ENCODE peak calls at places on chromosomes 3 and 15, in four cellular contexts. One of them, this sample, is unnamed.

GRCh38 chr15:70100495-70101331 is 3.0 kb upstream of the TLE3 start:
- DNase-seq in mucosa of descending colon: peak
- DNase-seq in GM12865: peak
- DNase-seq in IMR-90: peak
- DNase-seq in this sample: peak

GRCh38 chr3:72938471-72939265 is 50.8 kb downstream of the GXYLT2 start:
- DNase-seq in mucosa of descending colon: peak
- DNase-seq in GM12865: peak
- DNase-seq in IMR-90: peak
- DNase-seq in this sample: peak

GRCh38 chr15:49135342-49135857 is 20.0 kb downstream of the COPS2 start:
- DNase-seq in mucosa of descending colon: no peak
- DNase-seq in GM12865: no peak
- DNase-seq in IMR-90: peak
- DNase-seq in this sample: no peak

GRCh38 chr15:87215100-87215499 is 1041.4 kb downstream of the NTRK3 start:
- DNase-seq in mucosa of descending colon: no peak
- DNase-seq in GM12865: no peak
- DNase-seq in IMR-90: no peak
- DNase-seq in this sample: no peak

GRCh38 chr3:104596551-104596950 is 770.2 kb upstream of the ALCAM start:
- DNase-seq in mucosa of descending colon: peak
- DNase-seq in GM12865: peak
- DNase-seq in IMR-90: peak
- DNase-seq in this sample: peak

GRCh38 chr3:149535395-149535685 is 60.8 kb downstream of the TM4SF4 start:
- DNase-seq in mucosa of descending colon: no peak
- DNase-seq in GM12865: no peak
- DNase-seq in IMR-90: no peak
- DNase-seq in this sample: no peak

GRCh38 chr3:41338276-41338675 is 139.0 kb downstream of the CTNNB1 start:
- DNase-seq in mucosa of descending colon: no peak
- DNase-seq in GM12865: no peak
- DNase-seq in IMR-90: peak
- DNase-seq in this sample: no peak

GRCh38 chr3:71650372-71650771 is 66.8 kb upstream of the FOXP1 start:
- DNase-seq in mucosa of descending colon: no peak
- DNase-seq in GM12865: no peak
- DNase-seq in IMR-90: no peak
- DNase-seq in this sample: no peak

GRCh38 chr15:61228025-61228901 is 839 bp downstream of the RORA start:
- DNase-seq in mucosa of descending colon: peak
- DNase-seq in GM12865: no peak
- DNase-seq in IMR-90: peak
- DNase-seq in this sample: no peak

GRCh38 chr15:53834214-53834613 is 74.8 kb upstream of the WDR72 start:
- DNase-seq in mucosa of descending colon: no peak
- DNase-seq in GM12865: no peak
- DNase-seq in IMR-90: no peak
- DNase-seq in this sample: no peak

GRCh38 chr3:65641041-65641440 is 397.7 kb downstream of the MAGI1 start:
- DNase-seq in mucosa of descending colon: no peak
- DNase-seq in GM12865: no peak
- DNase-seq in IMR-90: no peak
- DNase-seq in this sample: no peak

GRCh38 chr3:127226946-127227842 is 34.3 kb downstream of the PRR23E start:
- DNase-seq in mucosa of descending colon: no peak
- DNase-seq in GM12865: no peak
- DNase-seq in IMR-90: no peak
- DNase-seq in this sample: peak

GRCh38 chr3:16467368-16467767 is 46.1 kb downstream of the RFTN1 start:
- DNase-seq in mucosa of descending colon: no peak
- DNase-seq in GM12865: peak
- DNase-seq in IMR-90: no peak
- DNase-seq in this sample: peak

GRCh38 chr3:137761099-137761562 is 3.0 kb upstream of the SOX14 start:
- DNase-seq in mucosa of descending colon: no peak
- DNase-seq in GM12865: no peak
- DNase-seq in IMR-90: no peak
- DNase-seq in this sample: no peak

GRCh38 chr3:113240841-113241240 is 29.5 kb downstream of the BOC start:
- DNase-seq in mucosa of descending colon: no peak
- DNase-seq in GM12865: no peak
- DNase-seq in IMR-90: no peak
- DNase-seq in this sample: no peak

GRCh38 chr3:113241292-113242033 is 30.1 kb downstream of the BOC start:
- DNase-seq in mucosa of descending colon: no peak
- DNase-seq in GM12865: no peak
- DNase-seq in IMR-90: peak
- DNase-seq in this sample: no peak

GRCh38 chr3:113243071-113243470 is 31.7 kb downstream of the BOC start:
- DNase-seq in mucosa of descending colon: no peak
- DNase-seq in GM12865: no peak
- DNase-seq in IMR-90: no peak
- DNase-seq in this sample: no peak

GRCh38 chr3:113243846-113244245 is 32.5 kb downstream of the BOC start:
- DNase-seq in mucosa of descending colon: no peak
- DNase-seq in GM12865: peak
- DNase-seq in IMR-90: no peak
- DNase-seq in this sample: no peak

DNA sequence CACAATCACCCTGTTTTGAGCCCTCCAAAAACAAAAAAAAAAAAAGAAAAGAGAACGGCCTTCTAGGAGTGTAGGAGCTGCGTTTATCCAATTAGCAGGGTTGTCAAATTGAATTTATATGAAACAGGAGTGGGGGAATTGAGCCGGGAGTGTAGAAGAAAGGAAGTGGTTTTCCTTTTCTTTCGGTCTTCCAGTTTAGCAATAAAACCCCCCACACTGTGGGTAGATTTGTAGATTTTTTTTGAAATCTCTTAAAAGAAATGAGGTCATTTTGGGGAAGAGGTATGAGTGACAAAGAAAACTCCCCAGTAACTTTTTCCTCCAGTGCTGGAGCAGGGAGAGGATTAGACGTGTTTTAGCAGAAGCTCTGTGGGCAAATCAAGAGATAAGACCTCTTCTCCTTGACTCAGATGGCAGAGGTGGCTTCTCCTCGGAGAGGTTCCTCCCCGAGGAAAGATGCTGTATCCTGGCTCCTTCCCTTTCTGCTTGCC is 30.8 kb downstream of the BOC start:
- DNase-seq in mucosa of descending colon: no peak
- DNase-seq in GM12865: no peak
- DNase-seq in IMR-90: peak
- DNase-seq in this sample: peak
- H3K4me3 ChIP-seq in mucosa of descending colon: no peak
- H3K4me3 ChIP-seq in GM12865: no peak
- H3K4me3 ChIP-seq in IMR-90: no peak
- H3K4me3 ChIP-seq in this sample: no peak

DNA sequence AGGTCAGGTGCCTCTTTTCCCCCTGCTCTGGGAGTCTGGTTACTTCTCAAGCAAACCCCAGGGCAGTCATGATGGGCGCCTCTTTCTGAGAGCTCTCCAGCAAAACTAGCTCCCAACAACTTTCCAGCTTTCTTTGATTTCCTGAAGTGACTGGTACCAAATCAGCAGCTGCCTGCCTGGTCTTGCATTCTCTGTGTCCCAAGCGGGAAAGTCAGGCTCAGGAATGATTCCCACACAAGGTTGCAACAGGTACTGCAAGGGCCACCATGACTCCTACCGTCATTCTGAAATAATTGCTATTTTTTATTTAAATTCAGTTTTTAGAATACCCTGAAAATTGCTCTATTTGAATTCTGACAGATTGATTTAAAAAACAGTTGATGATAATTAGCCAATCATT is 658.7 kb downstream of the SQOR start:
- DNase-seq in mucosa of descending colon: no peak
- DNase-seq in GM12865: no peak
- DNase-seq in IMR-90: no peak
- DNase-seq in this sample: no peak
- H3K4me3 ChIP-seq in mucosa of descending colon: no peak
- H3K4me3 ChIP-seq in GM12865: no peak
- H3K4me3 ChIP-seq in IMR-90: no peak
- H3K4me3 ChIP-seq in this sample: no peak

GRCh38 chr3:44179251-44179650 is 62.4 kb upstream of the TOPAZ1 start:
- DNase-seq in mucosa of descending colon: no peak
- DNase-seq in GM12865: no peak
- DNase-seq in IMR-90: no peak
- DNase-seq in this sample: no peak

GRCh38 chr3:44186712-44187111 is 55.0 kb upstream of the TOPAZ1 start:
- DNase-seq in mucosa of descending colon: no peak
- DNase-seq in GM12865: peak
- DNase-seq in IMR-90: no peak
- DNase-seq in this sample: no peak

GRCh38 chr3:44185396-44185915 is 56.2 kb upstream of the TOPAZ1 start:
- DNase-seq in mucosa of descending colon: no peak
- DNase-seq in GM12865: no peak
- DNase-seq in IMR-90: no peak
- DNase-seq in this sample: no peak

GRCh38 chr3:44186111-44186672 is 55.5 kb upstream of the TOPAZ1 start:
- DNase-seq in mucosa of descending colon: no peak
- DNase-seq in GM12865: no peak
- DNase-seq in IMR-90: no peak
- DNase-seq in this sample: no peak

DNA sequence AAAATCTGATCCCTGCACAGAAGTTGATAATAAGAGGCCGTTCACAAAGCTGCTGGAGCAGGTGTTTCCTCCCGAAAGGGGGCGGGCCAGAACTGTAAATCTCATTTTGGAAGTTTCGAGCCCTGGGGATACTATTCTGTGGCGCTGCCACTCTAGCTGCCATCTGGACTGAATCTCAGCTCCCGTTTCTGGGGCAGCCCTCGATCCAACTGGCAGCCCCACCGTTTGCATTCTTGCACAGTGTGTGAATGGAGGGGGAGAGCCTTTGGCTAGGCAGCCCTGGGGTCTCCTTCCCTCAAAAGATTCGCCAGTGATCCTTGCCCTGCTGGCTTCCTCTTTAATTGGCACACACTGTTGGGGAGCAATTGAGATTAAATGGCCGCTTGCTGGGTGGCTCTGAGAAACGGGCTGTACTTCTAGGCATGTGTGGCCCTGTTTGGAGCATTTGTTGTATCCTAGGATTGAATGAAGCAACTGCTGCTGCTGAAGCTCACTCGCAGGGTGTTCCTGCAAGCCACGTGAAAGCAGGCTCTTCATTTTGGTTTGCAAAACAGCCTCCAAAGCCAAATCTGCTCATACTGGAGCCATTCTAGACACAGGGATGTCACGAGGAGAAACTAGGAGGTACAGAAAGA is 57.2 kb upstream of the TOPAZ1 start:
- DNase-seq in mucosa of descending colon: peak
- DNase-seq in GM12865: peak
- DNase-seq in IMR-90: no peak
- DNase-seq in this sample: peak
- H3K4me3 ChIP-seq in mucosa of descending colon: no peak
- H3K4me3 ChIP-seq in GM12865: no peak
- H3K4me3 ChIP-seq in IMR-90: no peak
- H3K4me3 ChIP-seq in this sample: no peak

GRCh38 chr3:155602307-155602706 is 142.6 kb downstream of the PLCH1 start:
- DNase-seq in mucosa of descending colon: no peak
- DNase-seq in GM12865: no peak
- DNase-seq in IMR-90: no peak
- DNase-seq in this sample: no peak
- H3K4me3 ChIP-seq in mucosa of descending colon: no peak
- H3K4me3 ChIP-seq in GM12865: no peak
- H3K4me3 ChIP-seq in IMR-90: no peak
- H3K4me3 ChIP-seq in this sample: no peak

GRCh38 chr3:39154323-39155021 is 1.1 kb upstream of the CSRNP1 start:
- DNase-seq in mucosa of descending colon: no peak
- DNase-seq in GM12865: no peak
- DNase-seq in IMR-90: no peak
- DNase-seq in this sample: no peak
- H3K4me3 ChIP-seq in mucosa of descending colon: no peak
- H3K4me3 ChIP-seq in GM12865: no peak
- H3K4me3 ChIP-seq in IMR-90: no peak
- H3K4me3 ChIP-seq in this sample: no peak

GRCh38 chr3:12939137-12939536 is 97.8 kb upstream of the RPL32 start:
- DNase-seq in mucosa of descending colon: no peak
- DNase-seq in GM12865: no peak
- DNase-seq in IMR-90: no peak
- DNase-seq in this sample: no peak

GRCh38 chr3:12944413-12944812 is 103.0 kb upstream of the RPL32 start:
- DNase-seq in mucosa of descending colon: no peak
- DNase-seq in GM12865: no peak
- DNase-seq in IMR-90: no peak
- DNase-seq in this sample: no peak

GRCh38 chr3:12943124-12944021 is 102.0 kb upstream of the RPL32 start:
- DNase-seq in mucosa of descending colon: no peak
- DNase-seq in GM12865: no peak
- DNase-seq in IMR-90: no peak
- DNase-seq in this sample: no peak

GRCh38 chr3:12940854-12941253 is 99.5 kb upstream of the RPL32 start:
- DNase-seq in mucosa of descending colon: no peak
- DNase-seq in GM12865: no peak
- DNase-seq in IMR-90: no peak
- DNase-seq in this sample: no peak

DNA sequence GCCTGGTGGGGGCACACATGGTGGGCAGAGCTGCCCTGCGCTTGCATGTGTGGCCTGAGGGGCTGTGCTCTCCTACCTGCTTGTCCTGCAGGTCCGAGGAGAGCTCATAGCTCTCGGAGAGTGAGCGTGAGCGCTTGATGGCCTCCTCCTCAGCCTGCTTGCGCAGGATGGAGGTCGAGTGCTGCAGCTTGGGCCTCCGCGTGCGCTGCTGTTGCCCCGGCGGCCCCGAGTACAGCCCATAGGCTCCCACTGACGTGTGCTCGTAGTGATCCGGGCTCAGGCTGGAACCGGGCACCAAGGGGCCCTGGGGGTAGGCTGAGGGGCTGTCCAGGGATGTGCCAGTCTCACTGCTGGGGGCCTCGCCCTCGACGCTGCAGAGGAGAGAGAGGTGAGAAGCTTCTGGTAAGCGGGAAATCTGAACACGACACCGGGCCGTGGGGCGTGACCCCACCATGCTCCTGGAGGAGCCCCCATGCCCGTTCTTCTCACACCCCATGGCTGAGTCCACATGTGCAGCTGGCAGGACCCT is 100.2 kb upstream of the RPL32 start:
- DNase-seq in mucosa of descending colon: no peak
- DNase-seq in GM12865: no peak
- DNase-seq in IMR-90: no peak
- DNase-seq in this sample: no peak
- H3K4me3 ChIP-seq in mucosa of descending colon: no peak
- H3K4me3 ChIP-seq in GM12865: no peak
- H3K4me3 ChIP-seq in IMR-90: no peak
- H3K4me3 ChIP-seq in this sample: no peak

GRCh38 chr3:42408156-42408555 is 2.3 kb downstream of the LYZL4 start:
- DNase-seq in mucosa of descending colon: no peak
- DNase-seq in GM12865: no peak
- DNase-seq in IMR-90: no peak
- DNase-seq in this sample: no peak

GRCh38 chr3:42406727-42407450 is 3.5 kb downstream of the LYZL4 start:
- DNase-seq in mucosa of descending colon: no peak
- DNase-seq in GM12865: no peak
- DNase-seq in IMR-90: no peak
- DNase-seq in this sample: no peak

GRCh38 chr3:42410362-42410761 is at the start of gene LYZL4:
- DNase-seq in mucosa of descending colon: no peak
- DNase-seq in GM12865: no peak
- DNase-seq in IMR-90: no peak
- DNase-seq in this sample: no peak

GRCh38 chr3:42412526-42413155 is 2.2 kb upstream of the LYZL4 start:
- DNase-seq in mucosa of descending colon: no peak
- DNase-seq in GM12865: no peak
- DNase-seq in IMR-90: no peak
- DNase-seq in this sample: no peak

GRCh38 chr3:42411429-42411828 is 1.0 kb upstream of the LYZL4 start:
- DNase-seq in mucosa of descending colon: no peak
- DNase-seq in GM12865: no peak
- DNase-seq in IMR-90: no peak
- DNase-seq in this sample: no peak
- H3K4me3 ChIP-seq in mucosa of descending colon: no peak
- H3K4me3 ChIP-seq in GM12865: no peak
- H3K4me3 ChIP-seq in IMR-90: no peak
- H3K4me3 ChIP-seq in this sample: no peak

This sample was measured in Jurkat, Clone E6-1.